ENCODE peak calls at places on chromosomes 4 and X, in five cellular contexts. Q is cardiac fibroblast; A is fibroblast of the aortic adventitia; T is kidney epithelial cell; M is CD8-positive, alpha-beta T cell. N is an unnamed sample.

GRCh38 chr4:52939739-52940138 is 77.6 kb downstream of the RASL11B start:
- DNase-seq in M (no peak), Q (no peak), A (no peak), T (no peak), N (no peak)

GRCh38 chrX:70434352-70434866 is 10.2 kb upstream of the DLG3 start:
- DNase-seq in T (peak), A (peak), M (peak), Q (peak), N (peak)

GRCh38 chr4:180280076-180280475 is 1963.1 kb upstream of the TENM3 start:
- DNase-seq in A (no peak), Q (no peak), T (no peak), M (no peak), N (no peak)

GRCh38 chr4:55491486-55491885 is 55.2 kb downstream of the CLOCK start:
- DNase-seq in T (no peak), M (no peak), A (peak), Q (peak), N (no peak)

GRCh38 chr4:152115794-152116193 is 355.0 kb upstream of the GATB start:
- DNase-seq in A (no peak), M (peak), T (no peak), Q (no peak), N (no peak)

GRCh38 chr4:17781072-17781830 is at the start of gene FAM184B:
- DNase-seq in Q (no peak), T (no peak), A (peak), M (no peak), N (no peak)

GRCh38 chrX:116281106-116281505 is 110.6 kb downstream of the AGTR2 start:
- DNase-seq in Q (no peak), T (no peak), A (no peak), M (no peak), N (no peak)

GRCh38 chr4:11488657-11489448 is 60.2 kb upstream of the HS3ST1 start:
- DNase-seq in A (peak), Q (no peak), M (no peak), T (no peak), N (no peak)

GRCh38 chr4:10821826-10822225 is 137.3 kb upstream of the CLNK start:
- DNase-seq in Q (no peak), T (no peak), M (no peak), A (no peak), N (no peak)

GRCh38 chrX:73916931-73917657 is 354.1 kb downstream of the CHIC1 start:
- DNase-seq in T (peak), Q (peak), M (no peak), A (peak), N (peak)

DNA sequence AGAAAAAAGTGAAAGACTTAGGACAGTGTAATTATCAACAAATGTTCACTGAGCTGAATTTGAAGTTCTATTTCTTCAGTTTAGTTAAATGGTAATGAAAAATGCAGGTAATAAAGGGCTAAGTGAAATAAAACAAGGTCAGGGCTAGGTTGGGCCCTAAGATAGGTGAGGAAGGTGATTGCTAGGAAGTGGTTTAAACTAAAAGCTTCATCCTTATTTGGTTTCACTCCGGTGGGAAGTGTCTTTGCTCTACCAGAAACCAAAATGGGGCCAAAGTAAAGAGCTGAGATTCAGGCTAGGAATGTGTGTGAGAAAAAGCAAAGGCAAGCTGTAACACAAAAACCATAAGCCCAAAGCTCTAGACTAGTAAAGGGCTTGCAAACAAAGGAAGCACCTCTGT is 31.0 kb downstream of the TAB3 start:
- DNase-seq in M (no peak), T (no peak), A (no peak), Q (no peak), N (no peak)
- H3K4me3 ChIP-seq in M (no peak), T (no peak), A (no peak), Q (no peak), N (no peak)

DNA sequence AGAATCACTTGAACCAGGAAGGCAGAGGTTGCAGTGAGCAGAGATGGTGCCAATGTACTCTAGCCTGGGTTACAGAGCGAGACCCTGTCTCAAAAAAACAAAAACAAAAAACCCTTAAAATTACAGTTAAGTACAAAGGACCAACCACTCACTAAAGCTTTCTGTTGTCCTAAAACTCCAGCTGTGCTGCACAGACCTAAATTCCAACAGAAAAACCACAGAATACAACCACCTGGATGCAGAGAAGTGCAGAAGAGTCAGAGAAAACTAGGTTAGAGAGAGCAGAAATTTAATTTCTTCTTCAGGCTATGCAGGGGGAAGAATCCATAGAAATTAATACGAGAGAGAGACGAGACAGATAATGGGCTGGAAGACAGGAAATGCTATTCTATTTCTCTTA is 376.8 kb upstream of the CXorf51A start:
- DNase-seq in Q (no peak), A (no peak), T (no peak), M (no peak), N (no peak)
- TF ChIP-seq CTCF in Q (no peak), A (no peak), T (no peak), M (no peak), N (no peak)

DNA sequence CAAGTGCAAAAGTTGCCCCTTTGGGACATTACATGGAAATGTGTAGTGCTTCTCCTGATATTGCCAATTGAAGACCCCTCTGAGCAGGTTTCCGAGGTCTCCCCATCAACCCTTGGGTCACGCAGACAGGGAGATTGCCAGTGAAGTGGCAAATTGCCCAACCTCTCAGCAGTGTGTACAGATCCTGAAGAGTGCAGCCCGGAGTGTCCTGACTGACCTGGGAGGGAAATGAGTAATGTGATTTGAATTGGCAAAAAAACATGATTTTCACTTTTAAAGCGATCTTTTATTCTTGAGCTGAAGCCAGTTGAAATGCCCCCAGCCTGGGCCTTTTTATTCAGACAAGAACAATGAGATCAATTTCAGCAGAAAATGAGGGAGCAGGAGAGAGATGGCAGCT is 401.8 kb downstream of the RAPGEF2 start:
- DNase-seq in T (no peak), M (no peak), A (peak), Q (peak), N (no peak)
- H3K4me3 ChIP-seq in T (no peak), M (no peak), A (no peak), Q (no peak), N (no peak)

GRCh38 chr4:184807261-184807660 is 18.5 kb downstream of the ACSL1 start:
- DNase-seq in A (peak), Q (no peak), T (no peak), M (no peak), N (no peak)

GRCh38 chr4:184807797-184808718 is 17.7 kb downstream of the ACSL1 start:
- DNase-seq in Q (peak), M (no peak), A (peak), T (no peak), N (no peak)

GRCh38 chr4:184806246-184806550 is 19.6 kb downstream of the ACSL1 start:
- DNase-seq in Q (no peak), M (no peak), T (no peak), A (no peak), N (no peak)

GRCh38 chr4:184805462-184806245 is 20.1 kb downstream of the ACSL1 start:
- DNase-seq in M (no peak), Q (peak), A (no peak), T (no peak), N (no peak)

GRCh38 chr4:184806711-184807110 is 19.1 kb downstream of the ACSL1 start:
- DNase-seq in A (no peak), T (no peak), M (no peak), Q (no peak), N (no peak)
- TF ChIP-seq CTCF in A (no peak), T (no peak), M (no peak), Q (no peak), N (no peak)

GRCh38 chr4:836003-836511 is 10.1 kb upstream of the CPLX1 start:
- DNase-seq in A (no peak), M (no peak), T (no peak), Q (no peak), N (no peak)
- H3K4me3 ChIP-seq in A (no peak), M (no peak), T (no peak), Q (no peak), N (no peak)

DNA sequence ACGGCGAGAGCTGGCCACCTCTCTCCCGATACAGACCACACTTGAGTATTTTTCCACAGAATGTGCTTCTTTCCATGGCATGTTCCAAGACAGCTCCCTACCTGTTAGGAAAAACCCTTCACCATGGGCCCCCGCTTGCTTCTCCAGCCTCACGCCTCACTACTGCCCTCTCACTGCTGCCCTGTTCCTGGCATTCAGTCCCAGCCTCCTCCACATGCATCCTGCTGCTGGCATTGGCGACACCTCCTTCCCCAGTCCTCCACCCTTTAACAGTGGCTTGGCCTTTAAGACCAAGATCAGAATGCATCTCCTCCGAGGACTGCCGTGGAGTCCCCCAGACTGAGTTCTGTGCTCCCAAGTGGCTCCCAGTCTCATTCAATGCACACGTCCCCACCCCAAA is 10.7 kb downstream of the PNMA6F start:
- DNase-seq in A (no peak), T (no peak), Q (no peak), M (no peak), N (no peak)
- TF ChIP-seq CTCF in A (no peak), T (no peak), Q (no peak), M (no peak), N (no peak)

GRCh38 chr4:6279582-6280289 is 10.1 kb downstream of the WFS1 start:
- DNase-seq in Q (no peak), M (no peak), A (no peak), T (no peak), N (no peak)

GRCh38 chr4:6280365-6280996 is 10.8 kb downstream of the WFS1 start:
- DNase-seq in Q (no peak), T (no peak), M (no peak), A (no peak), N (no peak)

GRCh38 chr4:6283282-6283681 is 13.6 kb downstream of the WFS1 start:
- DNase-seq in M (no peak), A (no peak), Q (no peak), T (no peak), N (no peak)

GRCh38 chr4:6282247-6282646 is 12.6 kb downstream of the WFS1 start:
- DNase-seq in Q (peak), A (peak), T (no peak), M (no peak), N (peak)

DNA sequence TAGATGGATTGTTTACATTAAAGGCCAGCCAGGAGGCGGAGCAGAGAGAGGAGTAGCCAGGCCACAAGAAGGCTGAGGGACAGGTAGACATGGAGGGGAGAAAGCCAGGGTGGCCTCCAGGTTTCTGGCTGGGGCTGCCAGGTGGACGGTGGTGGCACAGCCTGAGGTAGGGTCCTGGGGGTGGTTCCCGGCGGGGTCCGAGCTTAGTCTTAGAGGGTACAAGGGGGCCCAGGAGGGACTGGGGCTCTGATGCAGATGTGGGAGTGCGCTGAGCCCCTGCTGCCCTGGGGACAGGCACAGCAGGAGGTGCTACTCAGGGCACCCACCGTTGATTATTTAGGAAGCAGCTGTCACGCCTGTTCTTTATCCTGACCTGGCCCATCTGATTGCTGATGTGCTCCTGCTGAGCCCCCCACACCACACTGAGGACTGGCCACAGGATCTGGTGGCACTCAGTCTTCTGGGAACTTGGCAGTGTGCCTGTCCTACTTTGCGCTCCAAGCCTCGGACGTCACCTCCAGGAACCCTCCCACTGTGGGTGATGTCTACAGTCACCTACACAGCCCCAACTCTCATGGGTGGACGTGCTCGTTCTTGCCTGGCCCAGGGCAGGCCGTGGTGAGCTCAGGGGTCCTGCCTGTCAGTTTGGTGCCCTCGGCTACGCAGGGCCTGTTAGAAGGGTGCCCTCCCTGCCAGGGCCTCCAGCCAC is 11.9 kb downstream of the WFS1 start:
- DNase-seq in M (no peak), A (no peak), T (no peak), Q (no peak), N (no peak)
- H3K4me3 ChIP-seq in M (no peak), A (no peak), T (no peak), Q (no peak), N (no peak)

DNA sequence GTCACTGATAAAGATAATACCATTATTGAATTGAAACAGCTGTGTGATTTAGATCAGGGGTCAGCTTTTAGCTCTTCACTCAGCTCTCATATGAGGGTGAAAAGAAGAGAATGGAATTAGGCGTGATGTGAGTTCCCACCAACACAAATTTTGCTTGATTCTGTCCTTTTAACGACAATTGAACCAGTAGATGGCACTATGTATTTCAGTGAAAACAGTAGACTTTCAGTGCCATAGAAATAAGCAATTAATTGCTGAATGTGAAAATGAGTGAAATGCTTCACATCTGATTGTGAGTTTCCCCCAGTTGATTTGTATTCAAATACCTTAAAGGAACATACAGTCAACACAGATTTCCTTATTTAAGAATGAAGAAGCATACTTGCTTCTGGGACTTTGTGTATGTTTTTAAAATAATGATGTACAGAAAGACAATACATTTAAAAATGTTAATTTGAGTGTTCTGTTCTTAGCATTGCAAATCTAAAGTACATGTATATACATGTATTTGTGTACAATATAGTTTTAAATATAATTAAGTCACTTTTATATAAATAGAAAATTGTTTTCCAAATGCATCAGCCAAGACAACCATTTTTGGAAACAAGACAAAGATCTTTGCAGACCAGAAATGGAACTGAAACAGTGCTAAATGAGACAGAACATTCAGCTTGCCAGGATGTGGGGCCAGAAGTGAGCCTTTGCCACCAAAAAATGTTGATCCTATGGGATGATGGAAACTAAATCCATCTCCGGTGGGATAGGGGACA is 178.8 kb downstream of the SNCA start:
- DNase-seq in Q (peak), M (no peak), A (peak), T (peak), N (peak)
- TF ChIP-seq CTCF in Q (peak), M (peak), A (peak), T (peak), N (peak)